ENCODE peak calls at places on chromosomes 13 and 19, in ten cellular contexts. O is HFF-Myc; L is cardiac muscle cell; I is gastrocnemius medialis; F is mesothelial cell of epicardium; R is body of pancreas; J is activated CD8-positive, alpha-beta T cell treated with anti-CD3 and anti-CD28 coated beads for 36 hours; T is AG04450; P is brain microvascular endothelial cell; N is left ventricle myocardium inferior. U is an unnamed sample.

GRCh38 chr19:19602136-19602712 is 16.3 kb downstream of the PBX4 start:
- DNase-seq in O (no peak), L (no peak), I (no peak), F (no peak), R (no peak), J (peak; percentile 30), T (no peak), P (no peak), N (no peak), U (no peak)

GRCh38 chr19:33426621-33427475 is 53.3 kb downstream of the CEBPG start:
- DNase-seq in O (no peak), L (peak; percentile 18), I (no peak), F (no peak), R (no peak), J (no peak), T (no peak), P (no peak), N (no peak), U (no peak)

GRCh38 chr19:8505680-8506401 is 3.4 kb upstream of the PRAM1 start:
- DNase-seq in O (no peak), L (peak; percentile 88), I (peak; percentile 61), F (peak; percentile 70), R (peak; percentile 84), J (peak; percentile 75), T (peak; percentile 18), P (peak; percentile 48), N (peak; percentile 85), U (peak; percentile 93)

GRCh38 chr19:5536337-5536894 is 31.3 kb downstream of the TINCR start:
- DNase-seq in O (no peak), L (peak; percentile 97), I (no peak), F (peak; percentile 41), R (peak; percentile 70), J (no peak), T (no peak), P (peak; percentile 25), N (peak; percentile 79), U (peak; percentile 59)

GRCh38 chr19:53545271-53546065 is 7.5 kb downstream of the ZNF331 start:
- DNase-seq in O (peak; percentile 27), L (no peak), I (no peak), F (no peak), R (no peak), J (no peak), T (no peak), P (peak; percentile 55), N (no peak), U (no peak)

GRCh38 chr13:38630780-38631179 is 56.1 kb upstream of the FREM2 start:
- DNase-seq in O (no peak), L (no peak), I (no peak), F (no peak), R (no peak), J (no peak), T (no peak), P (peak; percentile 18), N (no peak), U (no peak)

GRCh38 chr19:34173145-34173956 is 1.0 kb downstream of the LSM14A start:
- DNase-seq in O (no peak), L (peak; percentile 51), I (no peak), F (no peak), R (peak; percentile 35), J (peak; percentile 30), T (no peak), P (no peak), N (no peak), U (peak; percentile 18)

GRCh38 chr13:101916108-101916757 is 463.8 kb downstream of the ITGBL1 start:
- DNase-seq in O (no peak), L (peak; percentile 63), I (no peak), F (no peak), R (no peak), J (no peak), T (no peak), P (peak; percentile 4), N (peak; percentile 38), U (no peak)

GRCh38 chr13:23180711-23181110 is at the start of gene SGCG:
- DNase-seq in O (no peak), L (no peak), I (peak; percentile 71), F (no peak), R (no peak), J (no peak), T (no peak), P (no peak), N (no peak), U (no peak)

GRCh38 chr19:811007-811434 is 10.7 kb downstream of the PLPPR3 start:
- DNase-seq in O (no peak), L (no peak), I (no peak), F (no peak), R (no peak), J (no peak), T (no peak), P (no peak), N (no peak), U (no peak)

GRCh38 chr19:4568884-4569283 is 9.4 kb upstream of the SEMA6B start:
- DNase-seq in O (no peak), L (no peak), I (no peak), F (no peak), R (no peak), J (no peak), T (no peak), P (no peak), N (no peak), U (no peak)

GRCh38 chr19:8342684-8343482 is at the start of gene KANK3:
- DNase-seq in O (peak; percentile 67), L (peak; percentile 95), I (peak; percentile 80), F (peak; percentile 88), R (peak; percentile 92), J (peak; percentile 97), T (peak; percentile 73), P (peak; percentile 96), N (peak; percentile 98), U (peak; percentile 92)

GRCh38 chr13:101649490-101650126 is 197.1 kb downstream of the ITGBL1 start:
- DNase-seq in O (no peak), L (no peak), I (no peak), F (no peak), R (no peak), J (no peak), T (peak; percentile 3), P (peak; percentile 79), N (no peak), U (no peak)

GRCh38 chr13:106372199-106373160 is 163.0 kb downstream of the EFNB2 start:
- DNase-seq in O (no peak), L (no peak), I (no peak), F (no peak), R (no peak), J (peak; percentile 10), T (no peak), P (peak; percentile 63), N (no peak), U (no peak)

GRCh38 chr19:5170329-5170745 is 170.3 kb downstream of the PTPRS start:
- DNase-seq in O (no peak), L (no peak), I (no peak), F (no peak), R (peak; percentile 38), J (peak; percentile 76), T (no peak), P (no peak), N (no peak), U (peak; percentile 36)

GRCh38 chr19:50710094-50710493 is 9.5 kb downstream of the SHANK1 start:
- DNase-seq in O (no peak), L (no peak), I (no peak), F (no peak), R (no peak), J (no peak), T (no peak), P (no peak), N (no peak), U (no peak)
- TF ChIP-seq CTCF in O (no peak), L (peak; percentile 19), I (no peak), F (no peak), R (no peak), J (no peak), T (peak; percentile 36), P (peak; percentile 8), N (no peak), U (peak; percentile 22)

GRCh38 chr13:28684257-28684656 is 25.3 kb downstream of the POMP start:
- DNase-seq in O (no peak), L (peak; percentile 37), I (no peak), F (no peak), R (no peak), J (no peak), T (no peak), P (no peak), N (no peak), U (no peak)

GRCh38 chr13:28679628-28680027 is 20.7 kb downstream of the POMP start:
- DNase-seq in O (no peak), L (no peak), I (no peak), F (no peak), R (no peak), J (no peak), T (no peak), P (no peak), N (no peak), U (no peak)

GRCh38 chr13:28680541-28680940 is 21.6 kb downstream of the POMP start:
- DNase-seq in O (no peak), L (no peak), I (no peak), F (no peak), R (no peak), J (no peak), T (no peak), P (no peak), N (no peak), U (no peak)

GRCh38 chr13:28678809-28679208 is 19.9 kb downstream of the POMP start:
- DNase-seq in O (no peak), L (no peak), I (no peak), F (no peak), R (no peak), J (no peak), T (no peak), P (no peak), N (no peak), U (no peak)
- TF ChIP-seq CTCF in O (peak; percentile 23), L (no peak), I (no peak), F (no peak), R (no peak), J (no peak), T (peak; percentile 12), P (peak; percentile 25), N (no peak), U (peak; percentile 18)

DNA sequence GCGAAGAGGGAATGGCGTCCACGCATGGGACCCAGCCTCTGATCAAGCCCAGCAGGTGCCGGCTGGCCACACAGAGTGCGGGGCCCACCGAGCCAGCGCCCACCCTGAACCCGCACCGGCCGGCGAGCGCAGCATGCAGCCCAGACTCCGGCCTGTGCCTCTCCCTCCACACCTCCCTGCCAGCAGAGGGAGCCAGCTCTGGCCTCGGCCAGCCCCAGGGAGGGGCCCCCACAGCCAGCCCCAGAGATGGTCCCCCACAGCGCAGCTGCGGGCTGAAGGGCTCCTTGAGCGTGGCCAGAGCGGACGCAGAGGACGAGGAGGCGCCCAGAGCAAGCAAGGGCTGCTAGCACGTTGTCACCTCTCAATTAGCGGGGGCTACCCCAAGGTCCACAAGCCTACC is 904.5 kb downstream of the SLITRK6 start:
- DNase-seq in O (no peak), L (no peak), I (no peak), F (no peak), R (no peak), J (no peak), T (no peak), P (no peak), N (no peak), U (no peak)
- TF ChIP-seq CTCF in O (no peak), L (no peak), I (no peak), F (peak; percentile 11), R (no peak), J (no peak), T (no peak), P (no peak), N (no peak), U (no peak)

DNA sequence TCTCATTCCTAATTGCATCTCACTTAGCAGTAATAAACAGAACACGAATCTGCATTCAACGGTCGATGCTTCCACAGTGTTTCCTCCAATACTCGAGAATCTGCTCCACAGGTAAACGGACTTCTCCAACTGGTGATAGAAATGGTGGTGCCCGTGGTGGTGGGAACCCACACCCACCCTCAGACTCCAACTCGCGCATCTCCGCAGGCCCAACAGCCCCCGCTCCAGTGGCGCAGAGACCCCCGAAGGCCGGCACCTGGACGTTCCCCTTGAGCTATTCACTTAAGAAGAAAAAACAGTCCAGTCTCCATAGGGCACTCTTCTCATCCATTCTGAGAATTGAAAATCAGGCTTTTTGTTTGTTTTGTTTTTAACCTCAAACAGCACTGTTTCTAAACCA is 13.8 kb upstream of the RASA3 start:
- DNase-seq in O (no peak), L (no peak), I (no peak), F (no peak), R (no peak), J (no peak), T (no peak), P (no peak), N (no peak), U (no peak)
- TF ChIP-seq CTCF in O (no peak), L (no peak), I (no peak), F (no peak), R (no peak), J (no peak), T (no peak), P (no peak), N (no peak), U (no peak)